ENCODE peak calls at places on chromosomes 4 and X, in six cellular contexts. A is fibroblast of lung, O is neural progenitor cell, S is fibroblast of mammary gland, Z is epithelial cell of esophagus, V is PC-9. X is an unnamed sample.

GRCh38 chrX:1231850-1232505 is 19.5 kb upstream of the CRLF2 start:
- DNase-seq in O (no peak), V (no peak), Z (no peak), A (no peak), S (no peak), X (no peak)

GRCh38 chr4:177547985-177548384 is 105.7 kb upstream of the AGA start:
- DNase-seq in V (no peak), A (peak; percentile 8), O (no peak), Z (no peak), S (no peak), X (no peak)

GRCh38 chr4:181684310-181684709 is 558.9 kb upstream of the TENM3 start:
- DNase-seq in S (peak; percentile 85), O (no peak), V (no peak), Z (no peak), A (peak; percentile 86), X (no peak)

GRCh38 chr4:122041312-122041711 is 89.5 kb upstream of the TRPC3 start:
- DNase-seq in V (no peak), O (no peak), A (no peak), Z (no peak), S (no peak), X (no peak)

GRCh38 chr4:26024079-26024478 is 110.1 kb downstream of the SMIM20 start:
- DNase-seq in A (no peak), Z (no peak), V (no peak), O (no peak), S (peak; percentile 38), X (no peak)

GRCh38 chr4:47383829-47384427 is 79.6 kb downstream of the COMMD8 start:
- DNase-seq in A (peak; percentile 38), V (no peak), Z (peak; percentile 37), S (peak; percentile 41), O (peak; percentile 39), X (no peak)

GRCh38 chr4:14264437-14264836 is 636.9 kb upstream of the BOD1L1 start:
- DNase-seq in Z (peak; percentile 59), O (no peak), S (peak; percentile 35), A (no peak), V (peak; percentile 3), X (no peak)

GRCh38 chr4:112652216-112652615 is 15.3 kb downstream of the LARP7 start:
- DNase-seq in O (peak; percentile 86), V (no peak), A (no peak), Z (no peak), S (no peak), X (no peak)

GRCh38 chrX:133796282-133796681 is 189.1 kb downstream of the GPC3 start:
- DNase-seq in V (no peak), Z (no peak), S (no peak), O (no peak), A (no peak), X (no peak)

GRCh38 chrX:5295004-5295403 is 933.7 kb downstream of the NLGN4X start:
- DNase-seq in A (no peak), Z (no peak), S (no peak), O (no peak), V (no peak), X (no peak)

GRCh38 chr4:8706221-8707044 is 113.9 kb downstream of the CPZ start:
- DNase-seq in A (no peak), O (no peak), Z (no peak), S (no peak), V (no peak), X (peak; percentile 7)

GRCh38 chr4:162408309-162408708 is 244.5 kb upstream of the FSTL5 start:
- DNase-seq in V (no peak), A (no peak), O (no peak), S (no peak), Z (no peak), X (no peak)

GRCh38 chrX:50813843-50814661 is at the start of gene SHROOM4:
- DNase-seq in A (peak; percentile 77), V (no peak), S (peak; percentile 48), Z (peak; percentile 39), O (peak; percentile 78), X (peak; percentile 40)

GRCh38 chr4:40575846-40576245 is 53.8 kb downstream of the RBM47 start:
- DNase-seq in V (peak; percentile 35), Z (no peak), S (no peak), A (no peak), O (no peak), X (no peak)

GRCh38 chrX:97672608-97673007 is 788.9 kb downstream of the RPA4 start:
- DNase-seq in Z (no peak), O (no peak), V (no peak), S (no peak), A (no peak), X (no peak)

GRCh38 chr4:56215901-56216300 is 171.4 kb downstream of the AASDH start:
- DNase-seq in A (peak; percentile 83), V (peak; percentile 20), Z (peak; percentile 40), O (no peak), S (peak; percentile 63), X (no peak)

GRCh38 chr4:13678186-13678924 is 50.8 kb upstream of the BOD1L1 start:
- DNase-seq in O (no peak), A (peak; percentile 50), S (peak; percentile 29), V (no peak), Z (peak; percentile 18), X (no peak)

GRCh38 chr4:5912614-5913019 is 19.7 kb upstream of the CRMP1 start:
- DNase-seq in A (no peak), Z (peak; percentile 30), V (no peak), O (no peak), S (no peak), X (no peak)

GRCh38 chr4:170052919-170053318 is 26.7 kb upstream of the MFAP3L start:
- DNase-seq in A (no peak), Z (no peak), O (no peak), V (no peak), S (no peak), X (no peak)

GRCh38 chr4:87978656-87979055 is 3.1 kb downstream of the SPP1 start:
- DNase-seq in V (no peak), Z (peak; percentile 39), S (peak; percentile 69), O (no peak), A (peak; percentile 62), X (no peak)
- TF ChIP-seq CTCF in V (no peak), Z (no peak), S (no peak), O (no peak), A (no peak), X (no peak)

GRCh38 chr4:189304755-189305154 is 635.9 kb upstream of the FRG1 start:
- DNase-seq in V (no peak), A (no peak), S (no peak), Z (peak; percentile 52), O (no peak), X (no peak)
- H3K4me3 ChIP-seq in V (no peak overlapping the region), A (no peak overlapping the region), S (no peak overlapping the region), Z (no peak overlapping the region), O (no peak overlapping the region), X (no peak overlapping the region)

GRCh38 chrX:39652336-39652735 is 445.4 kb downstream of the BCOR start:
- DNase-seq in V (no peak), A (no peak), S (peak; percentile 42), Z (peak; percentile 24), O (peak; percentile 39), X (no peak)
- TF ChIP-seq CTCF in V (no peak), A (no peak), S (peak; percentile 48), Z (peak; percentile 46), O (peak; percentile 45), X (peak; percentile 63)

GRCh38 chrX:65671286-65671685 is 3.8 kb downstream of the MSN start:
- DNase-seq in S (no peak), O (no peak), A (no peak), Z (no peak), V (no peak), X (no peak)

GRCh38 chrX:65674351-65674893 is 7.0 kb downstream of the MSN start:
- DNase-seq in O (no peak), V (no peak), A (peak; percentile 21), Z (no peak), S (peak; percentile 65), X (no peak)

GRCh38 chrX:65668362-65669310 is 1.2 kb downstream of the MSN start:
- DNase-seq in Z (peak; percentile 73), V (peak; percentile 63), S (peak; percentile 81), O (peak; percentile 57), A (peak; percentile 85), X (peak; percentile 65)

GRCh38 chrX:65673857-65674350 is 6.5 kb downstream of the MSN start:
- DNase-seq in Z (no peak), A (no peak), V (no peak), O (no peak), S (no peak), X (no peak)

GRCh38 chrX:65671966-65672365 is 4.5 kb downstream of the MSN start:
- DNase-seq in A (no peak), S (no peak), V (no peak), O (no peak), Z (no peak), X (no peak)
- H3K4me3 ChIP-seq in A (no peak overlapping the region), S (no peak overlapping the region), V (no peak overlapping the region), O (no peak overlapping the region), Z (no peak overlapping the region), X (peak overlapping the region; percentile 37)

GRCh38 chrX:53288173-53288572 is 6.8 kb upstream of the IQSEC2 start:
- DNase-seq in O (peak; percentile 84), Z (no peak), S (no peak), A (peak; percentile 20), V (no peak), X (peak; percentile 61)

GRCh38 chrX:53290441-53291041 is 9.2 kb upstream of the IQSEC2 start:
- DNase-seq in S (no peak), O (no peak), Z (no peak), A (no peak), V (no peak), X (no peak)

GRCh38 chrX:53291596-53291995 is 10.2 kb upstream of the IQSEC2 start:
- DNase-seq in A (no peak), Z (no peak), O (no peak), S (no peak), V (no peak), X (no peak)

DNA sequence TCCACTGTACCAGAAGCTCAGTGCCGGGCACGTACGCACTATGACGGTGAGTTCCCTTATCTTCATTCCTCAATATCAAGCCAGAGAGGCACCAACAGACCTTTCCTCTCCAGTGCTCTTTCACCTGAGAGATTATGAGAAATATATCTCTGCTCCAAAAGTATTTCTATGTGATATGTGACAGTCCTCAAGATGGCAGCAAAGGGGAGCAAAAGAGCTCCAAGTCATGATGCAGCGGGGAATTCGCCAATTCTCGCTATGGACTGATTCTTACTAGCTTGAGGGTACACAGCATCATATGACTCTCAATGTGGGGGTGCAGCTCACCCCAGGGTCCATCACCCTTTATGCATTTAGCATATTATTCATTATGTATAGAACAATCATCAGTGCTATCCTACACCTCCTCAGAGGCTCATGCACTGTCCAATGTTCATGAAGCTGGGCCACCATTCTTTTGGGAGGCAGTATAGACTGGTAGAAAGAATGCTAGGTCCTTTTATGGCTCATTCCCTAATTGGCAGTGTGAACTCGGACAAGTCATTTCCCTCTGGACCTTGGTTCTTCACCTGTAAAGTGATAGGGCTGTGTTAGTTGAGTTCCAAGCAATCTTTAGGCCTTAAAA is 12.8 kb upstream of the IQSEC2 start:
- DNase-seq in V (no peak), A (no peak), S (peak; percentile 32), Z (peak; percentile 9), O (no peak), X (no peak)
- TF ChIP-seq CTCF in V (peak; percentile 31), A (peak; percentile 15), S (peak; percentile 32), Z (no peak), O (peak; percentile 45), X (peak; percentile 13)

GRCh38 chrX:122092978-122093377 is 1045.6 kb downstream of the GLUD2 start:
- DNase-seq in A (no peak), S (no peak), Z (no peak), O (no peak), V (no peak), X (no peak)

GRCh38 chrX:122091571-122091970 is 1044.2 kb downstream of the GLUD2 start:
- DNase-seq in A (peak; percentile 1), V (no peak), S (no peak), Z (peak; percentile 71), O (no peak), X (no peak)

GRCh38 chrX:122094611-122095010 is 1047.2 kb downstream of the GLUD2 start:
- DNase-seq in O (no peak), Z (peak; percentile 94), S (peak; percentile 69), A (peak; percentile 61), V (no peak), X (no peak)
- H3K4me3 ChIP-seq in O (no peak overlapping the region), Z (no peak overlapping the region), S (no peak overlapping the region), A (no peak overlapping the region), V (no peak overlapping the region), X (no peak overlapping the region)